ENCODE peak calls at places on chromosomes 11 and 22, in nine cellular contexts. One of them, this sample, is unnamed.

GRCh38 chr11:46279393-46280099 is 2.1 kb downstream of the CREB3L1 start:
- DNase-seq in stimulated activated CD8-positive, alpha-beta memory T cell treated with anti-CD3 and anti-CD28 coated beads, Interleukin-4, amount 100 ng/mL, for 1 hour: no peak
- DNase-seq in activated T-cell treated with anti-CD3 and anti-CD28 coated beads, Interleukin-2, amount 50 U/mL, for 4 hours: no peak
- DNase-seq in BJ: no peak
- DNase-seq in suprapubic skin: no peak
- DNase-seq in heart right ventricle: peak
- DNase-seq in T-cell: no peak
- DNase-seq in GM12891: no peak
- DNase-seq in stromal cell of bone marrow: peak
- DNase-seq in this sample: no peak

GRCh38 chr11:674406-674805 is 20.6 kb downstream of the DEAF1 start:
- DNase-seq in stimulated activated CD8-positive, alpha-beta memory T cell treated with anti-CD3 and anti-CD28 coated beads, Interleukin-4, amount 100 ng/mL, for 1 hour: no peak
- DNase-seq in activated T-cell treated with anti-CD3 and anti-CD28 coated beads, Interleukin-2, amount 50 U/mL, for 4 hours: no peak
- DNase-seq in BJ: no peak
- DNase-seq in suprapubic skin: no peak
- DNase-seq in heart right ventricle: no peak
- DNase-seq in T-cell: no peak
- DNase-seq in GM12891: no peak
- DNase-seq in stromal cell of bone marrow: no peak
- DNase-seq in this sample: no peak

GRCh38 chr11:2376751-2377451 is at the start of gene CD81:
- DNase-seq in stimulated activated CD8-positive, alpha-beta memory T cell treated with anti-CD3 and anti-CD28 coated beads, Interleukin-4, amount 100 ng/mL, for 1 hour: peak
- DNase-seq in activated T-cell treated with anti-CD3 and anti-CD28 coated beads, Interleukin-2, amount 50 U/mL, for 4 hours: peak
- DNase-seq in BJ: no peak
- DNase-seq in suprapubic skin: peak
- DNase-seq in heart right ventricle: no peak
- DNase-seq in T-cell: peak
- DNase-seq in GM12891: peak
- DNase-seq in stromal cell of bone marrow: no peak
- DNase-seq in this sample: no peak

GRCh38 chr11:95650271-95650670 is 139.3 kb downstream of the FAM76B start:
- DNase-seq in stimulated activated CD8-positive, alpha-beta memory T cell treated with anti-CD3 and anti-CD28 coated beads, Interleukin-4, amount 100 ng/mL, for 1 hour: no peak
- DNase-seq in activated T-cell treated with anti-CD3 and anti-CD28 coated beads, Interleukin-2, amount 50 U/mL, for 4 hours: no peak
- DNase-seq in BJ: no peak
- DNase-seq in suprapubic skin: no peak
- DNase-seq in heart right ventricle: no peak
- DNase-seq in T-cell: no peak
- DNase-seq in GM12891: no peak
- DNase-seq in stromal cell of bone marrow: no peak
- DNase-seq in this sample: no peak

GRCh38 chr11:7353100-7353499 is 101.4 kb downstream of the SYT9 start:
- DNase-seq in stimulated activated CD8-positive, alpha-beta memory T cell treated with anti-CD3 and anti-CD28 coated beads, Interleukin-4, amount 100 ng/mL, for 1 hour: no peak
- DNase-seq in activated T-cell treated with anti-CD3 and anti-CD28 coated beads, Interleukin-2, amount 50 U/mL, for 4 hours: no peak
- DNase-seq in BJ: no peak
- DNase-seq in suprapubic skin: no peak
- DNase-seq in heart right ventricle: peak
- DNase-seq in T-cell: peak
- DNase-seq in GM12891: peak
- DNase-seq in stromal cell of bone marrow: peak
- DNase-seq in this sample: no peak

GRCh38 chr22:33896801-33897620 is 23.3 kb downstream of the LARGE1 start:
- DNase-seq in stimulated activated CD8-positive, alpha-beta memory T cell treated with anti-CD3 and anti-CD28 coated beads, Interleukin-4, amount 100 ng/mL, for 1 hour: no peak
- DNase-seq in activated T-cell treated with anti-CD3 and anti-CD28 coated beads, Interleukin-2, amount 50 U/mL, for 4 hours: no peak
- DNase-seq in BJ: no peak
- DNase-seq in suprapubic skin: no peak
- DNase-seq in heart right ventricle: no peak
- DNase-seq in T-cell: no peak
- DNase-seq in GM12891: no peak
- DNase-seq in stromal cell of bone marrow: no peak
- DNase-seq in this sample: no peak

GRCh38 chr11:61133956-61134662 is 27.1 kb downstream of the VPS37C start:
- DNase-seq in stimulated activated CD8-positive, alpha-beta memory T cell treated with anti-CD3 and anti-CD28 coated beads, Interleukin-4, amount 100 ng/mL, for 1 hour: no peak
- DNase-seq in activated T-cell treated with anti-CD3 and anti-CD28 coated beads, Interleukin-2, amount 50 U/mL, for 4 hours: no peak
- DNase-seq in BJ: no peak
- DNase-seq in suprapubic skin: no peak
- DNase-seq in heart right ventricle: no peak
- DNase-seq in T-cell: no peak
- DNase-seq in GM12891: no peak
- DNase-seq in stromal cell of bone marrow: no peak
- DNase-seq in this sample: no peak

GRCh38 chr11:3627291-3627690 is 14.5 kb downstream of the ART5 start:
- DNase-seq in stimulated activated CD8-positive, alpha-beta memory T cell treated with anti-CD3 and anti-CD28 coated beads, Interleukin-4, amount 100 ng/mL, for 1 hour: no peak
- DNase-seq in activated T-cell treated with anti-CD3 and anti-CD28 coated beads, Interleukin-2, amount 50 U/mL, for 4 hours: no peak
- DNase-seq in BJ: peak
- DNase-seq in suprapubic skin: no peak
- DNase-seq in heart right ventricle: no peak
- DNase-seq in T-cell: no peak
- DNase-seq in GM12891: no peak
- DNase-seq in stromal cell of bone marrow: peak
- DNase-seq in this sample: no peak

This sample was measured in astrocyte of the cerebellum.